ENCODE peak calls at places on chromosomes 1 and 21, in eight cellular contexts. G, Z, U, B, A, R, E and M are unnamed samples.

GRCh38 chr1:43217747-43218146 is 45.6 kb downstream of the CFAP57 start:
- DNase-seq in G (no peak), Z (no peak), U (no peak), B (no peak), A (no peak), R (no peak), E (no peak), M (no peak)

GRCh38 chr1:245337829-245338484 is 183.2 kb downstream of the KIF26B start:
- DNase-seq in G (no peak), Z (no peak), U (no peak), B (no peak), A (no peak), R (no peak), E (no peak), M (no peak)

GRCh38 chr1:102183711-102184110 is 187.0 kb upstream of the OLFM3 start:
- DNase-seq in G (no peak), Z (no peak), U (no peak), B (no peak), A (no peak), R (no peak), E (no peak), M (no peak)

GRCh38 chr1:11841245-11842153 is 6.1 kb downstream of the NPPA start:
- DNase-seq in G (peak; percentile 56), Z (no peak), U (no peak), B (no peak), A (no peak), R (no peak), E (no peak), M (no peak)

GRCh38 chr1:145720878-145721671 is 1.8 kb downstream of the CD160 start:
- DNase-seq in G (peak; percentile 33), Z (no peak), U (peak; percentile 77), B (peak; percentile 84), A (peak; percentile 66), R (peak; percentile 82), E (peak; percentile 45), M (peak; percentile 54)

GRCh38 chr1:205565799-205566198 is 61.3 kb downstream of the CDK18 start:
- DNase-seq in G (no peak), Z (no peak), U (no peak), B (no peak), A (no peak), R (no peak), E (no peak), M (no peak)

GRCh38 chr1:197173571-197174482 is 27.4 kb upstream of the ASPM start:
- DNase-seq in G (no peak), Z (no peak), U (peak; percentile 21), B (no peak), A (no peak), R (peak; percentile 59), E (no peak), M (no peak)

GRCh38 chr1:64912191-64912590 is 54.2 kb downstream of the JAK1 start:
- DNase-seq in G (no peak), Z (no peak), U (no peak), B (no peak), A (no peak), R (no peak), E (no peak), M (no peak)

GRCh38 chr1:245054105-245054831 is 100.5 kb upstream of the KIF26B start:
- DNase-seq in G (no peak), Z (no peak), U (no peak), B (no peak), A (no peak), R (no peak), E (no peak), M (no peak)

GRCh38 chr21:44814498-44815023 is 3.3 kb downstream of the SUMO3 start:
- DNase-seq in G (no peak), Z (no peak), U (no peak), B (no peak), A (no peak), R (no peak), E (no peak), M (no peak)

GRCh38 chr21:18340387-18340942 is 63.1 kb downstream of the TMPRSS15 start:
- DNase-seq in G (no peak), Z (no peak), U (no peak), B (no peak), A (no peak), R (no peak), E (no peak), M (no peak)

GRCh38 chr1:89125571-89126233 is at the start of gene GBP2:
- DNase-seq in G (no peak), Z (peak; percentile 54), U (peak; percentile 81), B (no peak), A (peak; percentile 66), R (peak; percentile 4), E (peak; percentile 35), M (peak; percentile 55)

GRCh38 chr1:174114106-174114505 is 45.2 kb upstream of the RABGAP1L start:
- DNase-seq in G (no peak), Z (no peak), U (no peak), B (no peak), A (no peak), R (no peak), E (no peak), M (no peak)

GRCh38 chr1:232450626-232451025 is 179.3 kb downstream of the SIPA1L2 start:
- DNase-seq in G (no peak), Z (no peak), U (no peak), B (no peak), A (no peak), R (no peak), E (no peak), M (no peak)

GRCh38 chr1:10868599-10868965 is 72.1 kb upstream of the CASZ1 start:
- DNase-seq in G (no peak), Z (no peak), U (no peak), B (no peak), A (no peak), R (no peak), E (no peak), M (no peak)

GRCh38 chr1:161059293-161059692 is 10.4 kb downstream of the ARHGAP30 start:
- DNase-seq in G (no peak), Z (no peak), U (no peak), B (no peak), A (no peak), R (no peak), E (no peak), M (no peak)

GRCh38 chr1:79040424-79041089 is 34.0 kb upstream of the ADGRL4 start:
- DNase-seq in G (no peak), Z (no peak), U (no peak), B (no peak), A (peak; percentile 0), R (no peak), E (no peak), M (no peak)

GRCh38 chr1:197319631-197320030 is 51.6 kb downstream of the CRB1 start:
- DNase-seq in G (peak; percentile 32), Z (no peak), U (no peak), B (no peak), A (no peak), R (no peak), E (no peak), M (no peak)

GRCh38 chr1:38728176-38728908 is 131.2 kb downstream of the RRAGC start:
- DNase-seq in G (peak; percentile 30), Z (no peak), U (no peak), B (peak; percentile 80), A (peak; percentile 40), R (no peak), E (peak; percentile 20), M (no peak)

GRCh38 chr1:10901091-10901893 is 104.8 kb upstream of the CASZ1 start:
- DNase-seq in G (no peak), Z (no peak), U (no peak), B (no peak), A (peak; percentile 42), R (peak; percentile 19), E (peak; percentile 96), M (no peak)

GRCh38 chr1:45678489-45678888 is 7.8 kb downstream of the GPBP1L1 start:
- DNase-seq in G (no peak), Z (no peak), U (no peak), B (no peak), A (no peak), R (no peak), E (no peak), M (no peak)

GRCh38 chr1:79599257-79599656 is 592.7 kb upstream of the ADGRL4 start:
- DNase-seq in G (no peak), Z (no peak), U (no peak), B (no peak), A (no peak), R (no peak), E (no peak), M (no peak)

GRCh38 chr21:44454747-44455523 is at the start of gene LRRC3:
- DNase-seq in G (peak; percentile 70), Z (no peak), U (peak; percentile 88), B (peak; percentile 96), A (peak; percentile 28), R (peak; percentile 70), E (peak; percentile 83), M (peak; percentile 79)

GRCh38 chr21:44537930-44538911 is 1.8 kb downstream of the KRTAP10-1 start:
- DNase-seq in G (no peak), Z (no peak), U (no peak), B (peak; percentile 4), A (no peak), R (no peak), E (no peak), M (peak; percentile 11)

GRCh38 chr1:12604114-12604874 is 13.7 kb downstream of the DHRS3 start:
- DNase-seq in G (peak; percentile 43), Z (peak; percentile 88), U (peak; percentile 84), B (no peak), A (peak; percentile 98), R (peak; percentile 74), E (peak; percentile 98), M (no peak)

GRCh38 chr1:8625981-8626898 is 191.2 kb downstream of the RERE start:
- DNase-seq in G (no peak), Z (peak; percentile 63), U (peak; percentile 65), B (no peak), A (peak; percentile 89), R (no peak), E (peak; percentile 46), M (no peak)

GRCh38 chr1:223142795-223143759 is at the start of gene TLR5:
- DNase-seq in G (peak; percentile 77), Z (no peak), U (peak; percentile 87), B (peak; percentile 92), A (peak; percentile 51), R (peak; percentile 96), E (peak; percentile 60), M (peak; percentile 95)

GRCh38 chr1:226491093-226491850 is 57.3 kb upstream of the STUM start:
- DNase-seq in G (no peak), Z (no peak), U (no peak), B (peak; percentile 41), A (no peak), R (no peak), E (no peak), M (no peak)